ENCODE peak calls at places on chromosomes 3 and 15, in eight cellular contexts. C is activated B cell treated with CpG ODN at 0.5 μM for 24 hours, L is NCI-H2171 treated with DMSO at 0.1 percent for 48 hours, P is fibroblast of lung, Y is head of caudate nucleus, T is midbrain, K is fibroblast of the aortic adventitia, U is left colon. X is an unnamed sample.
A peak's percentile ranks its signal among the peaks of the same experiment; 100 is the strongest.

GRCh38 chr3:89332311-89333159 is 225.1 kb downstream of the EPHA3 start:
- DNase-seq in P (peak; percentile 42), Y (no peak), T (no peak), C (no peak), U (no peak), K (no peak), L (no peak), X (no peak)

GRCh38 chr3:112061152-112061551 is 25.0 kb upstream of the C3orf52 start:
- DNase-seq in L (no peak), Y (no peak), U (no peak), K (peak; percentile 70), C (no peak), T (no peak), P (peak; percentile 79), X (no peak)

GRCh38 chr3:129051776-129052400 is 8.7 kb upstream of the GP9 start:
- DNase-seq in C (no peak), L (no peak), P (no peak), T (no peak), K (peak; percentile 20), U (no peak), Y (no peak), X (no peak)

GRCh38 chr15:101652098-101652782 is at the start of gene TM2D3:
- DNase-seq in C (peak; percentile 99), P (peak; percentile 87), Y (peak; percentile 92), K (peak; percentile 87), L (peak; percentile 91), U (peak; percentile 89), T (peak; percentile 92), X (peak; percentile 89)

GRCh38 chr15:68346986-68347385 is 69.4 kb downstream of the FEM1B start:
- DNase-seq in L (no peak), T (no peak), C (no peak), U (no peak), P (no peak), Y (no peak), K (no peak), X (no peak)

GRCh38 chr3:194749631-194750271 is 64.1 kb downstream of the FAM43A start:
- DNase-seq in L (no peak), C (no peak), K (no peak), Y (no peak), P (no peak), U (no peak), T (no peak), X (peak; percentile 41)

GRCh38 chr3:100033814-100034490 is 80.3 kb downstream of the FILIP1L start:
- DNase-seq in U (no peak), K (peak; percentile 42), C (no peak), L (no peak), Y (no peak), P (peak; percentile 92), T (no peak), X (no peak)

GRCh38 chr3:50318615-50319014 is 3.9 kb downstream of the HYAL2 start:
- DNase-seq in C (no peak), U (peak; percentile 47), P (no peak), L (no peak), T (no peak), Y (no peak), K (no peak), X (no peak)

GRCh38 chr15:70254186-70254974 is 156.7 kb upstream of the TLE3 start:
- DNase-seq in U (peak; percentile 20), C (no peak), Y (no peak), T (no peak), K (no peak), P (no peak), L (no peak), X (no peak)

GRCh38 chr3:6827453-6827852 is 33.5 kb upstream of the GRM7 start:
- DNase-seq in K (no peak), U (no peak), P (no peak), T (no peak), L (no peak), Y (no peak), C (no peak), X (no peak)

GRCh38 chr3:88385090-88385489 is 235.3 kb downstream of the C3orf38 start:
- DNase-seq in T (no peak), Y (no peak), C (no peak), L (no peak), P (no peak), K (no peak), U (no peak), X (no peak)

GRCh38 chr3:4376499-4376898 is 73.3 kb downstream of the SETMAR start:
- DNase-seq in C (no peak), Y (no peak), T (no peak), P (peak; percentile 33), L (no peak), U (no peak), K (peak; percentile 9), X (no peak)

GRCh38 chr15:63135281-63135680 is 13.6 kb downstream of the LACTB start:
- DNase-seq in L (no peak), Y (no peak), P (peak; percentile 44), U (no peak), K (peak; percentile 72), C (no peak), T (no peak), X (no peak)